ENCODE peak calls at places on chromosomes 4 and X, in eight cellular contexts. One of them, this sample, is unnamed.

GRCh38 chr4:175540151-175540550 is 271.9 kb downstream of the GPM6A start:
- DNase-seq in GM23338: no peak
- DNase-seq in HL-60: no peak
- DNase-seq in spleen: no peak
- DNase-seq in SK-N-SH: no peak
- DNase-seq in suprapubic skin: no peak
- DNase-seq in breast epithelium: no peak
- DNase-seq in Panc1: no peak
- DNase-seq in this sample: no peak

GRCh38 chrX:148659481-148659880 is 159.1 kb downstream of the AFF2 start:
- DNase-seq in GM23338: no peak
- DNase-seq in HL-60: no peak
- DNase-seq in spleen: no peak
- DNase-seq in SK-N-SH: no peak
- DNase-seq in suprapubic skin: no peak
- DNase-seq in breast epithelium: no peak
- DNase-seq in Panc1: no peak
- DNase-seq in this sample: no peak

GRCh38 chr4:7120341-7120740 is 52.5 kb upstream of the GRPEL1 start:
- DNase-seq in GM23338: peak
- DNase-seq in HL-60: no peak
- DNase-seq in spleen: no peak
- DNase-seq in SK-N-SH: peak
- DNase-seq in suprapubic skin: no peak
- DNase-seq in breast epithelium: no peak
- DNase-seq in Panc1: no peak
- DNase-seq in this sample: no peak

GRCh38 chrX:134244043-134244442 is 7.1 kb downstream of the CCDC160 start:
- DNase-seq in GM23338: no peak
- DNase-seq in HL-60: no peak
- DNase-seq in spleen: no peak
- DNase-seq in SK-N-SH: no peak
- DNase-seq in suprapubic skin: no peak
- DNase-seq in breast epithelium: no peak
- DNase-seq in Panc1: no peak
- DNase-seq in this sample: no peak

GRCh38 chr4:156686120-156686519 is 285.5 kb downstream of the PDGFC start:
- DNase-seq in GM23338: no peak
- DNase-seq in HL-60: no peak
- DNase-seq in spleen: no peak
- DNase-seq in SK-N-SH: peak
- DNase-seq in suprapubic skin: no peak
- DNase-seq in breast epithelium: no peak
- DNase-seq in Panc1: no peak
- DNase-seq in this sample: no peak

GRCh38 chr4:147334478-147334877 is 146.4 kb upstream of the EDNRA start:
- DNase-seq in GM23338: no peak
- DNase-seq in HL-60: no peak
- DNase-seq in spleen: no peak
- DNase-seq in SK-N-SH: no peak
- DNase-seq in suprapubic skin: no peak
- DNase-seq in breast epithelium: no peak
- DNase-seq in Panc1: no peak
- DNase-seq in this sample: no peak

GRCh38 chrX:115017455-115017854 is at the start of gene IL13RA2:
- DNase-seq in GM23338: peak
- DNase-seq in HL-60: no peak
- DNase-seq in spleen: no peak
- DNase-seq in SK-N-SH: peak
- DNase-seq in suprapubic skin: no peak
- DNase-seq in breast epithelium: no peak
- DNase-seq in Panc1: no peak
- DNase-seq in this sample: no peak

GRCh38 chr4:40413396-40413795 is 78.3 kb downstream of the CHRNA9 start:
- DNase-seq in GM23338: no peak
- DNase-seq in HL-60: no peak
- DNase-seq in spleen: no peak
- DNase-seq in SK-N-SH: no peak
- DNase-seq in suprapubic skin: no peak
- DNase-seq in breast epithelium: no peak
- DNase-seq in Panc1: no peak
- DNase-seq in this sample: no peak

GRCh38 chr4:81631958-81632439 is 160.3 kb upstream of the RASGEF1B start:
- DNase-seq in GM23338: no peak
- DNase-seq in HL-60: peak
- DNase-seq in spleen: no peak
- DNase-seq in SK-N-SH: no peak
- DNase-seq in suprapubic skin: no peak
- DNase-seq in breast epithelium: no peak
- DNase-seq in Panc1: no peak
- DNase-seq in this sample: no peak

GRCh38 chr4:25842229-25842840 is 20.5 kb downstream of the SEL1L3 start:
- DNase-seq in GM23338: peak
- DNase-seq in HL-60: no peak
- DNase-seq in spleen: peak
- DNase-seq in SK-N-SH: no peak
- DNase-seq in suprapubic skin: no peak
- DNase-seq in breast epithelium: no peak
- DNase-seq in Panc1: no peak
- DNase-seq in this sample: no peak

GRCh38 chrX:2471641-2472040 is 29.1 kb downstream of the DHRSX start:
- DNase-seq in GM23338: no peak
- DNase-seq in HL-60: no peak
- DNase-seq in spleen: no peak
- DNase-seq in SK-N-SH: no peak
- DNase-seq in suprapubic skin: no peak
- DNase-seq in breast epithelium: no peak
- DNase-seq in Panc1: no peak
- DNase-seq in this sample: no peak

GRCh38 chr4:165668694-165669093 is 204.3 kb upstream of the TLL1 start:
- DNase-seq in GM23338: peak
- DNase-seq in HL-60: no peak
- DNase-seq in spleen: no peak
- DNase-seq in SK-N-SH: no peak
- DNase-seq in suprapubic skin: no peak
- DNase-seq in breast epithelium: no peak
- DNase-seq in Panc1: no peak
- DNase-seq in this sample: no peak

GRCh38 chr4:176744091-176744490 is 48.6 kb downstream of the VEGFC start:
- DNase-seq in GM23338: no peak
- DNase-seq in HL-60: no peak
- DNase-seq in spleen: no peak
- DNase-seq in SK-N-SH: no peak
- DNase-seq in suprapubic skin: no peak
- DNase-seq in breast epithelium: no peak
- DNase-seq in Panc1: no peak
- DNase-seq in this sample: no peak

GRCh38 chrX:27893211-27893610 is 85.4 kb downstream of the MAGEB10 start:
- DNase-seq in GM23338: no peak
- DNase-seq in HL-60: no peak
- DNase-seq in spleen: no peak
- DNase-seq in SK-N-SH: no peak
- DNase-seq in suprapubic skin: no peak
- DNase-seq in breast epithelium: no peak
- DNase-seq in Panc1: no peak
- DNase-seq in this sample: no peak

GRCh38 chr4:77201857-77202256 is 44.9 kb downstream of the CCNG2 start:
- DNase-seq in GM23338: no peak
- DNase-seq in HL-60: no peak
- DNase-seq in spleen: no peak
- DNase-seq in SK-N-SH: no peak
- DNase-seq in suprapubic skin: no peak
- DNase-seq in breast epithelium: no peak
- DNase-seq in Panc1: no peak
- DNase-seq in this sample: no peak

GRCh38 chr4:56467284-56468096 is at the start of gene SRP72:
- DNase-seq in GM23338: peak
- DNase-seq in HL-60: peak
- DNase-seq in spleen: peak
- DNase-seq in SK-N-SH: peak
- DNase-seq in suprapubic skin: peak
- DNase-seq in breast epithelium: peak
- DNase-seq in Panc1: peak
- DNase-seq in this sample: peak

GRCh38 chrX:31093639-31093975 is 21.8 kb upstream of the FTHL17 start:
- DNase-seq in GM23338: no peak
- DNase-seq in HL-60: no peak
- DNase-seq in spleen: no peak
- DNase-seq in SK-N-SH: no peak
- DNase-seq in suprapubic skin: no peak
- DNase-seq in breast epithelium: no peak
- DNase-seq in Panc1: no peak
- DNase-seq in this sample: no peak

GRCh38 chr4:147933316-147933715 is 201.4 kb downstream of the ARHGAP10 start:
- DNase-seq in GM23338: peak
- DNase-seq in HL-60: no peak
- DNase-seq in spleen: no peak
- DNase-seq in SK-N-SH: no peak
- DNase-seq in suprapubic skin: no peak
- DNase-seq in breast epithelium: no peak
- DNase-seq in Panc1: no peak
- DNase-seq in this sample: no peak

GRCh38 chr4:177371452-177371851 is 61.8 kb downstream of the NEIL3 start:
- DNase-seq in GM23338: no peak
- DNase-seq in HL-60: no peak
- DNase-seq in spleen: no peak
- DNase-seq in SK-N-SH: no peak
- DNase-seq in suprapubic skin: no peak
- DNase-seq in breast epithelium: no peak
- DNase-seq in Panc1: no peak
- DNase-seq in this sample: no peak

GRCh38 chrX:147738260-147738659 is 173.5 kb upstream of the FMR1 start:
- DNase-seq in GM23338: no peak
- DNase-seq in HL-60: peak
- DNase-seq in spleen: no peak
- DNase-seq in SK-N-SH: no peak
- DNase-seq in suprapubic skin: no peak
- DNase-seq in breast epithelium: no peak
- DNase-seq in Panc1: no peak
- DNase-seq in this sample: no peak

GRCh38 chrX:155747520-155747919 is 133.6 kb upstream of the VAMP7 start:
- DNase-seq in GM23338: no peak
- DNase-seq in HL-60: peak
- DNase-seq in spleen: no peak
- DNase-seq in SK-N-SH: no peak
- DNase-seq in suprapubic skin: no peak
- DNase-seq in breast epithelium: no peak
- DNase-seq in Panc1: no peak
- DNase-seq in this sample: no peak

GRCh38 chr4:185535818-185536729 is 767 bp upstream of the PDLIM3 start:
- DNase-seq in GM23338: peak
- DNase-seq in HL-60: no peak
- DNase-seq in spleen: no peak
- DNase-seq in SK-N-SH: peak
- DNase-seq in suprapubic skin: no peak
- DNase-seq in breast epithelium: no peak
- DNase-seq in Panc1: no peak
- DNase-seq in this sample: no peak
- TF ChIP-seq POLR2AphosphoS5 in GM23338: no peak
- TF ChIP-seq POLR2AphosphoS5 in HL-60: no peak
- TF ChIP-seq POLR2AphosphoS5 in spleen: no peak
- TF ChIP-seq POLR2AphosphoS5 in SK-N-SH: no peak
- TF ChIP-seq POLR2AphosphoS5 in suprapubic skin: no peak
- TF ChIP-seq POLR2AphosphoS5 in breast epithelium: no peak
- TF ChIP-seq POLR2AphosphoS5 in Panc1: no peak
- TF ChIP-seq POLR2AphosphoS5 in this sample: peak

GRCh38 chr4:168608771-168609170 is 111.9 kb downstream of the PALLD start:
- DNase-seq in GM23338: no peak
- DNase-seq in HL-60: no peak
- DNase-seq in spleen: no peak
- DNase-seq in SK-N-SH: no peak
- DNase-seq in suprapubic skin: no peak
- DNase-seq in breast epithelium: no peak
- DNase-seq in Panc1: no peak
- DNase-seq in this sample: no peak
- TF ChIP-seq POLR2AphosphoS5 in GM23338: no peak
- TF ChIP-seq POLR2AphosphoS5 in HL-60: no peak
- TF ChIP-seq POLR2AphosphoS5 in spleen: no peak
- TF ChIP-seq POLR2AphosphoS5 in SK-N-SH: no peak
- TF ChIP-seq POLR2AphosphoS5 in suprapubic skin: no peak
- TF ChIP-seq POLR2AphosphoS5 in breast epithelium: no peak
- TF ChIP-seq POLR2AphosphoS5 in Panc1: no peak
- TF ChIP-seq POLR2AphosphoS5 in this sample: no peak

DNA sequence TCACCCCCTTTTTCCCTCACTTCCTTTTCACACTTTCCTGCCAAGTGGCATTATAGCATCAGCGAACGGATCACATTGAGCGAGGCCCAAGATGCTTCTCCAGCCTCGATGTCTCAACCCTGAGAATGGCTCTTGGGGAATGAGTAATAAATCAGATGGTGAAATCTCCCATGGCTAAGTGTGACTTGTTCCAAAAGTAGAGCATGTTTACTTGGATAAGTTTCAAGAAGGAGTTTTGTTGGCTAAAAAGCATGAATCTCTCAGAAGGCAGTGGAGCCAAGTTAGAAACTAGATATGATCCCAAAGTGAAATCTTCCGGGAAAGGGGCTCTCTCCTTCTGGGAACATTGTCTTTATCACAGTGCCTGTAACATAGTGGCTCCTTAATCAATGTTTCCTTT is 316.3 kb downstream of the CAMK2D start:
- DNase-seq in GM23338: no peak
- DNase-seq in HL-60: no peak
- DNase-seq in spleen: no peak
- DNase-seq in SK-N-SH: no peak
- DNase-seq in suprapubic skin: peak
- DNase-seq in breast epithelium: no peak
- DNase-seq in Panc1: no peak
- DNase-seq in this sample: no peak
- TF ChIP-seq POLR2AphosphoS5 in GM23338: no peak
- TF ChIP-seq POLR2AphosphoS5 in HL-60: no peak
- TF ChIP-seq POLR2AphosphoS5 in spleen: no peak
- TF ChIP-seq POLR2AphosphoS5 in SK-N-SH: peak
- TF ChIP-seq POLR2AphosphoS5 in suprapubic skin: peak
- TF ChIP-seq POLR2AphosphoS5 in breast epithelium: peak
- TF ChIP-seq POLR2AphosphoS5 in Panc1: no peak
- TF ChIP-seq POLR2AphosphoS5 in this sample: peak

DNA sequence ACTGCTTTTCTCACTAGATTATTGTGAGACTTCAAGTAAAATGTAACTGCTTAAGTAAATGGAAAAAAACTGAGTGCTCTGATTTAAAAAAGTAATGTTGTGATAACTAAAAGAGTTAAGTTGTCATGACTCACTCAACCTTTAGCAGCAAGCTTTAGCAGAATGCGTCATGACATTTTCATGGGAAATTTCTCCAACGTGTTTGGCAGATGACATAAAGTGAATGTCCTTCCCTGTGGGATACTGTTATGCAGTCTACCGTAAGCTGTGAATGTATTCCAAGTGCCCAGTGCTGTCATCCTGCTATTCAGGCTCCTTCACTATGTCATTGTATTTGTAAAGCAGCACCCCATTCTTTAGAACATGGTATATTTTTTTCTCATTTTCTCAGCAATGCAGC is 136.2 kb downstream of the CPXCR1 start:
- DNase-seq in GM23338: no peak
- DNase-seq in HL-60: no peak
- DNase-seq in spleen: no peak
- DNase-seq in SK-N-SH: no peak
- DNase-seq in suprapubic skin: no peak
- DNase-seq in breast epithelium: no peak
- DNase-seq in Panc1: no peak
- DNase-seq in this sample: no peak
- TF ChIP-seq POLR2AphosphoS5 in GM23338: no peak
- TF ChIP-seq POLR2AphosphoS5 in HL-60: no peak
- TF ChIP-seq POLR2AphosphoS5 in spleen: no peak
- TF ChIP-seq POLR2AphosphoS5 in SK-N-SH: no peak
- TF ChIP-seq POLR2AphosphoS5 in suprapubic skin: no peak
- TF ChIP-seq POLR2AphosphoS5 in breast epithelium: no peak
- TF ChIP-seq POLR2AphosphoS5 in Panc1: no peak
- TF ChIP-seq POLR2AphosphoS5 in this sample: no peak

This sample was measured in prostate gland.